ENCODE peak calls at places on chromosomes 13 and 19, in four cellular contexts. Y is HTR-8/SVneo, J is Calu3, D is GM12891. Q is an unnamed sample.

GRCh38 chr13:49319555-49320350 is 72.0 kb downstream of the CDADC1 start:
- DNase-seq in J (no peak), D (no peak), Y (no peak), Q (no peak)

GRCh38 chr13:107018285-107018684 is 450.3 kb upstream of the ARGLU1 start:
- DNase-seq in D (no peak), Y (no peak), J (no peak), Q (no peak)

GRCh38 chr13:22801402-22802003 is 379.3 kb upstream of the SGCG start:
- DNase-seq in Y (no peak), D (no peak), J (no peak), Q (peak; percentile 53)

GRCh38 chr19:10646781-10647180 is 7.4 kb upstream of the ILF3 start:
- DNase-seq in D (no peak), Y (no peak), J (no peak), Q (no peak)

GRCh38 chr13:46544208-46544607 is 8.8 kb upstream of the LRCH1 start:
- DNase-seq in Y (no peak), J (no peak), D (no peak), Q (no peak)

GRCh38 chr13:95122063-95122462 is 179.2 kb downstream of the ABCC4 start:
- DNase-seq in D (no peak), Y (no peak), J (no peak), Q (no peak)

GRCh38 chr19:48466571-48467325 is 2.4 kb upstream of the CYTH2 start:
- DNase-seq in D (no peak), Y (no peak), J (no peak), Q (peak; percentile 38)

GRCh38 chr13:46667687-46668281 is 114.8 kb downstream of the LRCH1 start:
- DNase-seq in D (no peak), J (no peak), Y (no peak), Q (peak; percentile 25)

GRCh38 chr19:5018224-5019015 is 49.5 kb downstream of the KDM4B start:
- DNase-seq in D (no peak), Y (no peak), J (no peak), Q (peak; percentile 39)

GRCh38 chr19:40366697-40367561 is 18.4 kb downstream of the PLD3 start:
- DNase-seq in D (no peak), J (no peak), Y (no peak), Q (no peak)

GRCh38 chr13:109431217-109431616 is 355.2 kb downstream of the IRS2 start:
- DNase-seq in D (no peak), Y (no peak), J (no peak), Q (no peak)

GRCh38 chr19:58213075-58213369 is 15.7 kb upstream of the ZNF544 start:
- DNase-seq in J (no peak), D (no peak), Y (no peak), Q (no peak)

GRCh38 chr19:3464797-3465235 is 15.5 kb downstream of the SMIM24 start:
- DNase-seq in Y (no peak), J (no peak), D (no peak), Q (no peak)

GRCh38 chr19:8391274-8392016 is 1.3 kb downstream of the RAB11B start:
- DNase-seq in Y (no peak), J (no peak), D (no peak), Q (no peak)

GRCh38 chr19:2424686-2425621 is 2.4 kb downstream of the TIMM13 start:
- DNase-seq in D (no peak), Y (no peak), J (no peak), Q (no peak)

GRCh38 chr13:65679240-65679639 is 1550.9 kb downstream of the PCDH9 start:
- DNase-seq in J (no peak), D (no peak), Y (peak; percentile 3), Q (no peak)

Q was measured in ACHN.